ENCODE peak calls at places on chromosome 13, in eight cellular contexts. P, D, L, Q, R, B, A and C are unnamed samples.

GRCh38 chr13:50527612-50528509 is 315.6 kb downstream of the DLEU7 start:
- DNase-seq in Q (no peak), L (no peak), A (peak; percentile 52), D (no peak), B (no peak), R (no peak), P (no peak), C (no peak)

GRCh38 chr13:110746443-110746842 is 32.9 kb downstream of the ING1 start:
- DNase-seq in A (no peak), D (no peak), P (no peak), B (no peak), L (no peak), R (no peak), Q (no peak), C (no peak)

GRCh38 chr13:106156468-106156867 is 379.0 kb downstream of the EFNB2 start:
- DNase-seq in D (no peak), B (no peak), L (no peak), Q (no peak), P (no peak), A (no peak), R (no peak), C (no peak)

GRCh38 chr13:64782459-64782858 is 2447.7 kb downstream of the PCDH9 start:
- DNase-seq in Q (no peak), R (no peak), A (no peak), B (no peak), L (no peak), D (no peak), P (no peak), C (no peak)

GRCh38 chr13:109781384-109782065 is 4.9 kb downstream of the IRS2 start:
- DNase-seq in B (no peak), Q (no peak), R (no peak), A (no peak), L (no peak), P (no peak), D (no peak), C (no peak)

GRCh38 chr13:109769275-109769674 is 17.1 kb downstream of the IRS2 start:
- DNase-seq in Q (no peak), B (no peak), D (no peak), P (no peak), R (no peak), A (no peak), L (no peak), C (no peak)

GRCh38 chr13:43359536-43359935 is 336.1 kb downstream of the DNAJC15 start:
- DNase-seq in L (no peak), R (no peak), Q (no peak), P (no peak), D (no peak), B (no peak), A (no peak), C (no peak)

GRCh38 chr13:42969558-42970172 is 22.4 kb downstream of the EPSTI1 start:
- DNase-seq in P (peak; percentile 86), L (peak; percentile 76), B (peak; percentile 69), Q (peak; percentile 91), R (peak; percentile 82), A (peak; percentile 86), D (peak; percentile 63), C (peak; percentile 60)

GRCh38 chr13:110535526-110535925 is 26.0 kb downstream of the RAB20 start:
- DNase-seq in A (no peak), L (no peak), Q (no peak), P (no peak), B (no peak), D (no peak), R (no peak), C (no peak)

GRCh38 chr13:106089251-106089940 is 446.1 kb downstream of the EFNB2 start:
- DNase-seq in P (no peak), Q (no peak), A (no peak), L (no peak), D (no peak), B (no peak), R (no peak), C (no peak)

GRCh38 chr13:113785051-113786010 is 26.3 kb downstream of the TMEM255B start:
- DNase-seq in B (no peak), L (no peak), R (no peak), A (no peak), D (no peak), Q (no peak), P (no peak), C (peak; percentile 22)

GRCh38 chr13:83248751-83249150 is 633.5 kb downstream of the SLITRK1 start:
- DNase-seq in D (no peak), Q (no peak), A (no peak), R (no peak), L (no peak), B (no peak), P (no peak), C (no peak)

GRCh38 chr13:43300817-43301216 is 277.4 kb downstream of the DNAJC15 start:
- DNase-seq in L (no peak), P (no peak), D (no peak), R (no peak), Q (no peak), B (no peak), A (no peak), C (no peak)

GRCh38 chr13:24894277-24894971 is 130.5 kb downstream of the RNF17 start:
- DNase-seq in L (no peak), B (no peak), D (no peak), A (no peak), Q (no peak), R (no peak), P (no peak), C (no peak)

GRCh38 chr13:93635687-93636086 is 409.1 kb downstream of the GPC6 start:
- DNase-seq in R (no peak), L (no peak), A (no peak), B (no peak), Q (no peak), D (no peak), P (no peak), C (no peak)

GRCh38 chr13:61255035-61255796 is 160.4 kb downstream of the PCDH20 start:
- DNase-seq in D (no peak), B (no peak), Q (peak; percentile 19), A (no peak), L (no peak), P (peak; percentile 41), R (no peak), C (no peak)

GRCh38 chr13:42545842-42546241 is 28.1 kb upstream of the TNFSF11 start:
- DNase-seq in L (no peak), P (no peak), A (no peak), R (no peak), D (no peak), B (no peak), Q (no peak), C (no peak)

GRCh38 chr13:46134961-46135522 is 30.2 kb upstream of the CPB2 start:
- DNase-seq in D (no peak), B (no peak), P (no peak), L (no peak), Q (peak; percentile 15), A (no peak), R (no peak), C (no peak)

GRCh38 chr13:101916108-101916757 is 463.8 kb downstream of the ITGBL1 start:
- DNase-seq in A (peak; percentile 66), R (peak; percentile 38), P (peak; percentile 70), D (no peak), Q (peak; percentile 71), L (no peak), B (no peak), C (no peak)

GRCh38 chr13:90400372-90400771 is 947.1 kb upstream of the MIR17HG start:
- DNase-seq in Q (no peak), D (no peak), L (no peak), B (no peak), P (no peak), R (no peak), A (no peak), C (no peak)

GRCh38 chr13:99655351-99656091 is 154.2 kb downstream of the TM9SF2 start:
- DNase-seq in A (no peak), L (no peak), D (no peak), Q (no peak), P (no peak), B (no peak), R (no peak), C (no peak)

GRCh38 chr13:74771964-74772363 is 637.8 kb upstream of the KLF12 start:
- DNase-seq in L (no peak), P (no peak), D (no peak), Q (no peak), B (no peak), R (no peak), A (no peak), C (no peak)

GRCh38 chr13:114078501-114079451 is 53.6 kb downstream of the RASA3 start:
- DNase-seq in L (no peak), A (peak; percentile 71), Q (no peak), P (no peak), R (peak; percentile 67), D (peak; percentile 49), B (no peak), C (peak; percentile 30)

DNA sequence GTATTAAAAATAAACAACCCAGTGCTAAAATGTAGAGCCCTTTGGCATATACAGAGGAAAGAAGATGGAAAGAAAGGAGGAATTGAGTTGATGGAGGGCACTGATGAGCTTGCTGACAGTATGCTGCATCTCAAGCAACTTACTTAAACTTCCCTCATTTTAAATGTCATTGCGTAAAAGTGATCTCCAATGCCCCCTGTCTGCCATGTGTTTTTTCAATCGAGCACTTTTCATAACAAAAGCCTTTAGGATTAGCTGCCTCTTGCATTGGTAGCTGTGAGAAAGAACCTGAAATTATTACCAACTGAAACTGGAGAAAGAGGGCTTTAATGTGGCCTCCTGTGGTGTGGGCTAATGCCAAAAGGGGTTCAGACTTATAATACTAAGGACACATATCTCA is 541.6 kb downstream of the SUCLA2 start:
- DNase-seq in B (no peak), L (no peak), D (no peak), A (no peak), P (no peak), R (no peak), Q (no peak), C (no peak)
- TF ChIP-seq CTCF in B (no peak), L (no peak), D (no peak), A (no peak), P (no peak), R (no peak), Q (no peak), C (no peak)

DNA sequence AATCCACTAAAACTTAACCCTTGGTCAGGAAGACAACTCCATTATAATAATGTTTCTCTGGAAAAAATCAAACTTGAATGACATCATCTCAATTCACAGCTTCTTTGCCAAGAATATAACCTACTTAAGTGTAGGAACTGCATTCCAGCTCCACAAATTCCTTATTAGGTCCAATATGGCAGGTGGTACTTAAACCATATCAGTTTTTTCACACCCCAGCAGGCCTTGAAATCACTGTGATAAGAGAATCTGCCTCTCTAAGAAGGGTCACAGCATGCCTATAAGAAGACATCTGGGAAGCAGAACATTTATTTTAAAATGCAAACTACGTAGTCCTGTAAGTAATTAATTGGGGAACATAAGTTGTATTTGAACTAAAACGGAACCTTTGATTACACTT is 687.8 kb downstream of the DIAPH3 start:
- DNase-seq in D (no peak), B (no peak), L (no peak), A (no peak), R (no peak), Q (no peak), P (no peak), C (no peak)
- TF ChIP-seq CTCF in D (no peak), B (no peak), L (no peak), A (no peak), R (no peak), Q (no peak), P (no peak), C (no peak)

GRCh38 chr13:31814523-31814922 is 75.2 kb downstream of the RXFP2 start:
- DNase-seq in R (no peak), P (no peak), A (no peak), B (no peak), Q (no peak), D (no peak), L (no peak), C (no peak)
- TF ChIP-seq CTCF in R (no peak), P (no peak), A (no peak), B (no peak), Q (no peak), D (no peak), L (no peak), C (no peak)

GRCh38 chr13:28273919-28274318 is 135.6 kb downstream of the PAN3 start:
- DNase-seq in D (no peak), P (no peak), B (no peak), A (no peak), L (no peak), R (no peak), Q (no peak), C (no peak)
- TF ChIP-seq CTCF in D (no peak), P (no peak), B (no peak), A (no peak), L (no peak), R (no peak), Q (no peak), C (no peak)